ENCODE peak calls at places on chromosomes 11 and 22, in seven cellular contexts. J, W, B, S, N, Y and Z are unnamed samples.

GRCh38 chr22:20438678-20439492 is 1.3 kb upstream of the SCARF2 start:
- DNase-seq in S (no peak), W (peak), Y (no peak), J (no peak), B (peak), N (no peak), Z (no peak)

GRCh38 chr11:3220521-3221407 is 2.2 kb upstream of the MRGPRG start:
- DNase-seq in W (peak), J (no peak), Y (peak), B (peak), N (peak), S (no peak), Z (no peak)

GRCh38 chr11:30406978-30407762 is 84.3 kb downstream of the ARL14EP start:
- DNase-seq in S (no peak), W (peak), J (no peak), N (no peak), Y (no peak), B (no peak), Z (no peak)

GRCh38 chr11:71498091-71498490 is 29.0 kb upstream of the KRTAP5-7 start:
- DNase-seq in W (no peak), Y (no peak), N (no peak), S (no peak), B (no peak), J (no peak), Z (no peak)

GRCh38 chr11:16011396-16011795 is 344.9 kb downstream of the SOX6 start:
- DNase-seq in W (no peak), S (no peak), J (no peak), Y (no peak), N (no peak), B (no peak), Z (no peak)

GRCh38 chr11:64407221-64407620 is 48.3 kb downstream of the RPS6KA4 start:
- DNase-seq in Y (no peak), N (no peak), J (no peak), B (no peak), W (no peak), S (no peak), Z (no peak)

GRCh38 chr11:3073029-3073435 is 15.8 kb upstream of the CARS1 start:
- DNase-seq in W (peak), N (no peak), Y (no peak), B (no peak), J (no peak), S (no peak), Z (peak)

GRCh38 chr11:70496591-70497535 is 98.5 kb downstream of the CTTN start:
- DNase-seq in S (no peak), N (no peak), B (no peak), J (no peak), Y (no peak), W (peak), Z (no peak)

GRCh38 chr11:67432655-67433349 is 4.5 kb downstream of the RPS6KB2 start:
- DNase-seq in W (no peak), Y (no peak), J (no peak), S (no peak), N (no peak), B (no peak), Z (no peak)

GRCh38 chr22:22888509-22889353 is 1.1 kb downstream of the IGLL5 start:
- DNase-seq in S (no peak), B (no peak), Y (no peak), J (no peak), N (no peak), W (no peak), Z (no peak)

GRCh38 chr11:134532921-134533421 is 120.9 kb upstream of the B3GAT1 start:
- DNase-seq in W (no peak), B (peak), Y (no peak), N (peak), S (no peak), J (no peak), Z (no peak)

GRCh38 chr11:115591380-115591779 is 87.2 kb upstream of the CADM1 start:
- DNase-seq in Y (no peak), W (no peak), N (no peak), J (no peak), S (no peak), B (no peak), Z (no peak)

GRCh38 chr11:31657091-31657490 is 147.5 kb downstream of the ELP4 start:
- DNase-seq in W (no peak), B (no peak), S (no peak), J (no peak), N (no peak), Y (no peak), Z (no peak)

GRCh38 chr11:32382339-32383049 is 52.8 kb downstream of the WT1 start:
- DNase-seq in S (no peak), B (no peak), N (no peak), J (no peak), Y (no peak), W (no peak), Z (no peak)

GRCh38 chr22:30290318-30290678 is 993 bp upstream of the CASTOR1 start:
- DNase-seq in Y (no peak), W (peak), S (no peak), J (no peak), B (no peak), N (no peak), Z (no peak)

GRCh38 chr22:48884786-48885185 is 942.9 kb downstream of the BRD1 start:
- DNase-seq in B (peak), N (no peak), W (peak), Y (peak), J (no peak), S (no peak), Z (no peak)

GRCh38 chr11:66639066-66639813 is 737 bp downstream of the RBM4 start:
- DNase-seq in J (no peak), W (peak), B (no peak), N (peak), Y (no peak), S (no peak), Z (peak)

GRCh38 chr11:57459112-57460016 is 964 bp upstream of the RTN4RL2 start:
- DNase-seq in W (no peak), Y (peak), S (no peak), J (no peak), B (no peak), N (no peak), Z (no peak)

GRCh38 chr11:122633219-122633829 is 22.2 kb upstream of the UBASH3B start:
- DNase-seq in Y (no peak), J (peak), N (no peak), W (no peak), B (no peak), S (no peak), Z (peak)

GRCh38 chr11:114571712-114572111 is 12.0 kb upstream of the NXPE1 start:
- DNase-seq in W (no peak), N (no peak), Y (no peak), B (no peak), S (no peak), J (no peak), Z (no peak)

GRCh38 chr22:47304191-47304831 is 541.9 kb downstream of the TBC1D22A start:
- DNase-seq in B (no peak), W (peak), S (no peak), J (no peak), N (no peak), Y (no peak), Z (no peak)

GRCh38 chr11:75896843-75897419 is 81.9 kb downstream of the UVRAG start:
- DNase-seq in J (peak), N (no peak), B (no peak), S (no peak), W (no peak), Y (no peak), Z (peak)

GRCh38 chr11:17607572-17608570 is 60.8 kb downstream of the OTOG start:
- DNase-seq in B (no peak), N (no peak), W (no peak), J (no peak), S (no peak), Y (no peak), Z (no peak)

GRCh38 chr22:17266261-17266971 is 47.2 kb upstream of the ADA2 start:
- DNase-seq in N (peak), J (peak), Y (no peak), B (peak), W (peak), S (no peak), Z (no peak)

GRCh38 chr11:107856180-107856980 is 2.2 kb downstream of the SLC35F2 start:
- DNase-seq in N (no peak), S (no peak), Y (no peak), B (no peak), J (no peak), W (no peak), Z (no peak)

GRCh38 chr11:40306938-40307548 is 1152.4 kb downstream of the LRRC4C start:
- DNase-seq in N (no peak), Y (no peak), J (peak), S (no peak), B (no peak), W (no peak), Z (peak)

GRCh38 chr22:32864596-32864995 is 63.1 kb downstream of the TIMP3 start:
- DNase-seq in J (no peak), N (no peak), W (no peak), S (no peak), B (no peak), Y (no peak), Z (no peak)

GRCh38 chr11:70423523-70424505 is 25.5 kb downstream of the CTTN start:
- DNase-seq in J (no peak), Y (peak), S (peak), B (no peak), N (no peak), W (no peak), Z (peak)

GRCh38 chr22:21446827-21447690 is 20.1 kb upstream of the TMEM191C start:
- DNase-seq in S (no peak), B (peak), Y (peak), J (no peak), W (peak), N (peak), Z (no peak)

GRCh38 chr11:41983458-41983857 is 524.0 kb upstream of the LRRC4C start:
- DNase-seq in W (no peak), B (no peak), J (no peak), N (no peak), S (no peak), Y (no peak), Z (peak)

GRCh38 chr11:109085708-109086373 is 336.1 kb upstream of the C11orf87 start:
- DNase-seq in N (no peak), Y (no peak), B (no peak), W (peak), J (no peak), S (no peak), Z (peak)

GRCh38 chr11:114346709-114347141 is 50.5 kb downstream of the NNMT start:
- DNase-seq in S (no peak), N (no peak), W (no peak), B (no peak), Y (no peak), J (no peak), Z (peak)

GRCh38 chr11:67700548-67701262 is 26.3 kb upstream of the ALDH3B2 start:
- DNase-seq in W (no peak), B (no peak), S (no peak), N (no peak), Y (no peak), J (no peak), Z (no peak)

GRCh38 chr11:10975287-10975721 is 117.5 kb upstream of the ZBED5 start:
- DNase-seq in B (no peak), N (no peak), W (no peak), J (no peak), S (no peak), Y (no peak), Z (no peak)

GRCh38 chr22:42680648-42681047 is 31.5 kb upstream of the CYB5R3 start:
- DNase-seq in S (no peak), J (no peak), W (no peak), N (no peak), B (no peak), Y (no peak), Z (peak)

GRCh38 chr11:82978422-82979099 is 77.0 kb downstream of the DDIAS start:
- DNase-seq in S (no peak), Y (no peak), B (no peak), W (no peak), J (no peak), N (no peak), Z (peak)

GRCh38 chr11:112219476-112220232 is 6.6 kb upstream of the PTS start:
- DNase-seq in S (no peak), N (peak), B (no peak), Y (no peak), W (no peak), J (peak), Z (peak)

GRCh38 chr11:113163291-113164030 is 150.9 kb upstream of the TTC12 start:
- DNase-seq in W (no peak), Y (no peak), S (no peak), J (peak), N (no peak), B (no peak), Z (peak)

GRCh38 chr11:93236741-93237675 is 39.2 kb upstream of the SLC36A4 start:
- DNase-seq in J (peak), Y (no peak), B (no peak), N (no peak), W (no peak), S (no peak), Z (peak)